ENCODE peak calls at places on chromosomes 2 and 18, in seven cellular contexts. I is mesenteric fat pad, P is ACHN, U is LoVo, V is GM04504, O is NCI-H2171 treated with DMSO at 0.1 percent for 48 hours, B is NCI-H1417. Q is an unnamed sample.

GRCh38 chr2:18500333-18500732 is 60.1 kb downstream of the RDH14 start:
- DNase-seq in B (no peak), V (no peak), O (no peak), I (no peak), U (no peak), P (no peak), Q (no peak)

GRCh38 chr2:217289909-217290283 is 430.0 kb upstream of the TNP1 start:
- DNase-seq in P (no peak), O (no peak), B (peak; percentile 55), U (no peak), I (no peak), V (no peak), Q (no peak)

GRCh38 chr2:19292007-19292406 is 66.4 kb downstream of the OSR1 start:
- DNase-seq in B (no peak), V (no peak), P (no peak), O (no peak), I (no peak), U (no peak), Q (no peak)

GRCh38 chr2:232292395-232293154 is 86.0 kb upstream of the ALPP start:
- DNase-seq in O (no peak), I (no peak), V (peak; percentile 24), B (peak; percentile 19), U (no peak), P (peak; percentile 72), Q (peak; percentile 79)

GRCh38 chr2:524442-524841 is 152.8 kb downstream of the TMEM18 start:
- DNase-seq in I (no peak), U (no peak), P (no peak), B (no peak), O (no peak), V (no peak), Q (no peak)

GRCh38 chr2:55109219-55109891 is 59.1 kb upstream of the RTN4 start:
- DNase-seq in I (no peak), B (no peak), O (peak; percentile 94), U (peak; percentile 23), P (peak; percentile 66), V (no peak), Q (peak; percentile 91)

GRCh38 chr2:119106301-119106897 is 52.2 kb downstream of the C1QL2 start:
- DNase-seq in V (peak; percentile 6), I (no peak), B (no peak), O (no peak), U (peak; percentile 30), P (peak; percentile 53), Q (no peak)

GRCh38 chr2:126655066-126655465 is 892 bp upstream of the GYPC start:
- DNase-seq in U (no peak), B (no peak), O (peak; percentile 30), P (no peak), V (no peak), I (peak; percentile 79), Q (peak; percentile 30)

GRCh38 chr2:12036640-12036983 is 290.2 kb downstream of the LPIN1 start:
- DNase-seq in P (no peak), B (peak; percentile 48), U (no peak), V (no peak), I (no peak), O (no peak), Q (no peak)

GRCh38 chr2:101140978-101141655 is 10.1 kb downstream of the TBC1D8 start:
- DNase-seq in U (no peak), B (no peak), V (no peak), P (no peak), I (no peak), O (no peak), Q (no peak)

GRCh38 chr18:35756506-35757117 is 175.1 kb downstream of the GALNT1 start:
- DNase-seq in U (peak; percentile 72), I (no peak), B (peak; percentile 62), P (peak; percentile 58), O (peak; percentile 84), V (peak; percentile 20), Q (peak; percentile 61)

GRCh38 chr2:37344453-37345361 is at the start of gene QPCT:
- DNase-seq in I (no peak), U (no peak), V (peak; percentile 25), O (no peak), P (peak; percentile 88), B (peak; percentile 69), Q (peak; percentile 12)

GRCh38 chr2:160970052-160970846 is 190.0 kb upstream of the TANK start:
- DNase-seq in I (no peak), B (peak; percentile 5), P (peak; percentile 90), V (peak; percentile 87), O (peak; percentile 88), U (peak; percentile 79), Q (peak; percentile 54)

GRCh38 chr2:86453838-86454237 is 12.7 kb downstream of the KDM3A start:
- DNase-seq in B (no peak), O (no peak), U (no peak), V (peak; percentile 66), P (no peak), I (no peak), Q (no peak)

GRCh38 chr2:74503506-74504475 is 3.7 kb downstream of the PCGF1 start:
- DNase-seq in P (no peak), V (no peak), B (no peak), U (no peak), I (no peak), O (no peak), Q (no peak)

GRCh38 chr2:110211938-110212858 is at the start of gene MTLN:
- DNase-seq in I (no peak), O (peak; percentile 70), B (peak; percentile 58), U (peak; percentile 75), V (peak; percentile 35), P (peak; percentile 82), Q (peak; percentile 46)

GRCh38 chr2:72917138-72917874 is at the start of gene EMX1:
- DNase-seq in B (peak; percentile 78), I (peak; percentile 86), P (peak; percentile 59), O (peak; percentile 86), V (no peak), U (peak; percentile 83), Q (peak; percentile 36)

GRCh38 chr2:104583791-104584190 is 270.1 kb upstream of the POU3F3 start:
- DNase-seq in V (no peak), I (no peak), B (no peak), O (no peak), U (no peak), P (no peak), Q (no peak)

GRCh38 chr2:28175028-28175427 is 217.6 kb upstream of the FOSL2 start:
- DNase-seq in U (no peak), O (peak; percentile 67), P (no peak), V (no peak), I (no peak), B (no peak), Q (peak; percentile 82)

GRCh38 chr2:34229998-34230397 is 630.9 kb upstream of the FAM98A start:
- DNase-seq in P (no peak), O (peak; percentile 94), U (no peak), B (no peak), V (no peak), I (no peak), Q (peak; percentile 30)

GRCh38 chr2:20282916-20283592 is 58.1 kb upstream of the SDC1 start:
- DNase-seq in O (peak; percentile 18), I (no peak), B (no peak), P (no peak), V (no peak), U (no peak), Q (no peak)

GRCh38 chr2:159661286-159661685 is 44.9 kb upstream of the BAZ2B start:
- DNase-seq in O (no peak), V (no peak), B (no peak), U (no peak), I (no peak), P (no peak), Q (no peak)

GRCh38 chr2:177754476-177754873 is 318.1 kb downstream of the PDE11A start:
- DNase-seq in U (no peak), P (no peak), O (no peak), V (no peak), I (no peak), B (no peak), Q (no peak)

GRCh38 chr2:195477248-195477995 is 179.6 kb upstream of the SLC39A10 start:
- DNase-seq in I (no peak), U (no peak), B (no peak), P (no peak), V (peak; percentile 51), O (no peak), Q (no peak)

GRCh38 chr2:60413819-60414178 is 139.7 kb downstream of the BCL11A start:
- DNase-seq in I (no peak), P (no peak), O (no peak), B (no peak), U (no peak), V (no peak), Q (no peak)

GRCh38 chr18:6820314-6820713 is 90.8 kb downstream of the ARHGAP28 start:
- DNase-seq in B (no peak), I (no peak), U (no peak), O (no peak), V (no peak), P (no peak), Q (no peak)

GRCh38 chr2:8453904-8454302 is 228.0 kb upstream of the ID2 start:
- DNase-seq in V (no peak), U (peak; percentile 32), O (no peak), P (peak; percentile 44), B (no peak), I (no peak), Q (no peak)

GRCh38 chr2:85888020-85888744 is 608 bp downstream of the ST3GAL5 start:
- DNase-seq in V (no peak), P (peak; percentile 12), U (no peak), I (no peak), B (peak; percentile 55), O (no peak), Q (peak; percentile 68)

GRCh38 chr2:626491-627339 is 50.5 kb downstream of the TMEM18 start:
- DNase-seq in P (no peak), V (no peak), B (no peak), I (no peak), U (no peak), O (no peak), Q (no peak)

GRCh38 chr2:127700527-127701192 is 637 bp upstream of the SFT2D3 start:
- DNase-seq in I (peak; percentile 89), O (no peak), P (no peak), B (no peak), V (no peak), U (peak; percentile 97), Q (no peak)

GRCh38 chr18:69580107-69580506 is 179.4 kb downstream of the DOK6 start:
- DNase-seq in I (no peak), P (no peak), O (no peak), V (peak; percentile 26), U (no peak), B (no peak), Q (peak; percentile 3)

GRCh38 chr2:43131051-43131889 is 95.1 kb downstream of the ZFP36L2 start:
- DNase-seq in V (peak; percentile 66), P (peak; percentile 62), U (peak; percentile 76), O (no peak), I (no peak), B (no peak), Q (peak; percentile 35)

GRCh38 chr2:240596491-240596931 is 10.0 kb downstream of the CAPN10 start:
- DNase-seq in U (no peak), O (no peak), B (no peak), I (peak; percentile 89), P (no peak), V (no peak), Q (no peak)

GRCh38 chr2:181072486-181072885 is 92.1 kb downstream of the UBE2E3 start:
- DNase-seq in B (no peak), P (no peak), O (no peak), V (no peak), I (no peak), U (no peak), Q (no peak)

GRCh38 chr2:240462073-240462703 is 26.7 kb downstream of the GPC1 start:
- DNase-seq in V (no peak), B (no peak), I (peak; percentile 85), O (no peak), P (no peak), U (no peak), Q (no peak)

GRCh38 chr18:22228930-22229329 is 59.5 kb downstream of the GATA6 start:
- DNase-seq in O (no peak), V (no peak), B (no peak), I (no peak), P (no peak), U (no peak), Q (no peak)